ENCODE peak calls at places on chromosomes 16 and 17, in ten cellular contexts. B is GM04504; Y is CD8-positive, alpha-beta T cell; Q is activated CD4-positive, CD25-positive, alpha-beta regulatory T cell; C is NCI-H2171; X is amygdala; I is mesothelial cell of epicardium; M is DMS53; A is NCI-H1092; O is activated naive CD4-positive, alpha-beta T cell. E is an unnamed sample.

GRCh38 chr17:55883112-55883511 is 132.3 kb downstream of the PCTP start:
- DNase-seq in Q (no peak), I (no peak), B (no peak), X (no peak), C (no peak), Y (no peak), O (no peak), A (no peak), M (peak), E (no peak)

GRCh38 chr17:77882481-77883212 is 75.9 kb upstream of the TNRC6C start:
- DNase-seq in M (peak), Y (peak), Q (peak), I (no peak), B (no peak), C (no peak), X (peak), A (no peak), O (peak), E (no peak)

GRCh38 chr16:14005335-14005734 is 65.8 kb upstream of the MRTFB start:
- DNase-seq in A (no peak), X (no peak), O (no peak), Y (no peak), I (no peak), M (no peak), C (no peak), Q (no peak), B (no peak), E (no peak)

GRCh38 chr17:28470266-28471126 is 2.9 kb upstream of the SLC13A2 start:
- DNase-seq in B (no peak), A (no peak), I (no peak), C (no peak), Q (no peak), M (no peak), Y (no peak), X (no peak), O (no peak), E (no peak)

GRCh38 chr17:43665387-43666101 is 3.8 kb upstream of the MEOX1 start:
- DNase-seq in Y (no peak), O (no peak), M (no peak), X (no peak), A (no peak), C (no peak), Q (no peak), B (no peak), I (peak), E (no peak)

GRCh38 chr17:39661744-39662541 is 3.2 kb upstream of the TCAP start:
- DNase-seq in O (no peak), X (no peak), I (no peak), Q (no peak), Y (no peak), B (no peak), C (no peak), M (no peak), A (no peak), E (no peak)

GRCh38 chr17:73787721-73788051 is 143.4 kb upstream of the SDK2 start:
- DNase-seq in B (no peak), I (no peak), O (no peak), C (no peak), A (no peak), Q (no peak), Y (no peak), X (no peak), M (no peak), E (no peak)

GRCh38 chr17:33266611-33267010 is 26.5 kb downstream of the ASIC2 start:
- DNase-seq in Q (no peak), O (no peak), C (no peak), M (no peak), A (no peak), I (no peak), B (no peak), X (no peak), Y (no peak), E (no peak)

GRCh38 chr16:30948087-30948955 is 547 bp upstream of the ORAI3 start:
- DNase-seq in Y (no peak), O (no peak), B (peak), A (no peak), I (peak), X (peak), M (peak), Q (no peak), C (peak), E (peak)

GRCh38 chr16:4846503-4846900 is 586 bp downstream of the GLYR1 start:
- DNase-seq in C (no peak), X (peak), O (no peak), B (peak), A (no peak), M (peak), Y (peak), Q (no peak), I (peak), E (no peak)

GRCh38 chr17:35359396-35359795 is 14.0 kb downstream of the SLFN11 start:
- DNase-seq in X (no peak), I (no peak), A (no peak), M (no peak), Q (no peak), O (no peak), Y (no peak), C (no peak), B (no peak), E (no peak)

GRCh38 chr17:43383826-43384475 is 14.8 kb upstream of the ARL4D start:
- DNase-seq in A (no peak), X (no peak), Q (no peak), Y (no peak), M (no peak), C (no peak), O (no peak), B (no peak), I (no peak), E (no peak)

GRCh38 chr17:74987909-74988711 is 678 bp downstream of the CDR2L start:
- DNase-seq in C (peak), B (peak), X (peak), M (peak), Q (no peak), Y (peak), A (no peak), I (peak), O (no peak), E (no peak)

GRCh38 chr17:68910256-68910705 is 44.9 kb downstream of the ABCA8 start:
- DNase-seq in X (peak), A (no peak), O (no peak), C (peak), B (no peak), Y (no peak), M (no peak), I (no peak), Q (no peak), E (no peak)

GRCh38 chr17:81392909-81393654 is 2.2 kb upstream of the BAHCC1 start:
- DNase-seq in X (no peak), B (no peak), M (peak), O (no peak), I (peak), C (no peak), Y (no peak), A (no peak), Q (no peak), E (no peak)

GRCh38 chr17:72486806-72487205 is 366.0 kb downstream of the SOX9 start:
- DNase-seq in B (no peak), O (no peak), A (no peak), X (no peak), C (no peak), Y (no peak), Q (no peak), I (no peak), M (no peak), E (no peak)

GRCh38 chr17:29019475-29020181 is 13.8 kb upstream of the SEZ6 start:
- DNase-seq in B (no peak), C (no peak), A (no peak), Q (no peak), X (no peak), M (peak), I (no peak), O (no peak), Y (no peak), E (no peak)